ENCODE peak calls at places on chromosomes 5 and 9, in five cellular contexts. One of them, this sample, is unnamed.

GRCh38 chr5:130652178-130652577 is 512.9 kb downstream of the HINT1 start:
- DNase-seq in HAP-1: no peak
- DNase-seq in NT2/D1: no peak
- DNase-seq in GM23338: no peak
- DNase-seq in heart left ventricle: no peak
- DNase-seq in this sample: peak; percentile 83

GRCh38 chr9:36140086-36141084 is 3.9 kb downstream of the GLIPR2 start:
- DNase-seq in NT2/D1: no peak
- DNase-seq in HAP-1: no peak
- DNase-seq in heart left ventricle: no peak
- DNase-seq in GM23338: no peak
- DNase-seq in this sample: no peak

GRCh38 chr9:97534961-97535594 is 33.6 kb downstream of the TMOD1 start:
- DNase-seq in HAP-1: no peak
- DNase-seq in heart left ventricle: no peak
- DNase-seq in NT2/D1: no peak
- DNase-seq in GM23338: no peak
- DNase-seq in this sample: no peak

GRCh38 chr9:134575817-134576176 is 65.8 kb upstream of the COL5A1 start:
- DNase-seq in NT2/D1: no peak
- DNase-seq in GM23338: no peak
- DNase-seq in heart left ventricle: no peak
- DNase-seq in HAP-1: no peak
- DNase-seq in this sample: no peak

GRCh38 chr9:89313842-89314241 is 2.8 kb downstream of the CKS2 start:
- DNase-seq in heart left ventricle: no peak
- DNase-seq in HAP-1: no peak
- DNase-seq in GM23338: no peak
- DNase-seq in NT2/D1: no peak
- DNase-seq in this sample: peak; percentile 29

GRCh38 chr5:56588636-56589485 is 226.5 kb upstream of the MAP3K1 start:
- DNase-seq in heart left ventricle: peak; percentile 61
- DNase-seq in HAP-1: no peak
- DNase-seq in GM23338: peak; percentile 57
- DNase-seq in NT2/D1: no peak
- DNase-seq in this sample: no peak

GRCh38 chr9:113309204-113309813 is 6.1 kb upstream of the RNF183 start:
- DNase-seq in HAP-1: peak; percentile 24
- DNase-seq in GM23338: peak; percentile 51
- DNase-seq in heart left ventricle: no peak
- DNase-seq in NT2/D1: no peak
- DNase-seq in this sample: peak; percentile 9

GRCh38 chr5:149671544-149671943 is 58.6 kb upstream of the PPARGC1B start:
- DNase-seq in GM23338: no peak
- DNase-seq in heart left ventricle: no peak
- DNase-seq in HAP-1: no peak
- DNase-seq in NT2/D1: no peak
- DNase-seq in this sample: no peak

GRCh38 chr9:134633362-134634142 is 8.1 kb upstream of the COL5A1 start:
- DNase-seq in heart left ventricle: no peak
- DNase-seq in NT2/D1: no peak
- DNase-seq in GM23338: no peak
- DNase-seq in HAP-1: no peak
- DNase-seq in this sample: no peak

GRCh38 chr5:57834829-57835554 is 352.4 kb upstream of the ACTBL2 start:
- DNase-seq in heart left ventricle: no peak
- DNase-seq in GM23338: peak; percentile 59
- DNase-seq in NT2/D1: peak; percentile 43
- DNase-seq in HAP-1: no peak
- DNase-seq in this sample: peak; percentile 61

GRCh38 chr5:45695680-45696093 is 493 bp downstream of the HCN1 start:
- DNase-seq in heart left ventricle: no peak
- DNase-seq in GM23338: peak; percentile 45
- DNase-seq in NT2/D1: no peak
- DNase-seq in HAP-1: no peak
- DNase-seq in this sample: no peak

GRCh38 chr5:180069589-180070247 is 1.8 kb downstream of the RNF130 start:
- DNase-seq in NT2/D1: no peak
- DNase-seq in GM23338: no peak
- DNase-seq in HAP-1: peak; percentile 46
- DNase-seq in heart left ventricle: peak; percentile 49
- DNase-seq in this sample: peak; percentile 12

GRCh38 chr5:80141147-80141671 is 106.1 kb downstream of the THBS4 start:
- DNase-seq in GM23338: peak; percentile 82
- DNase-seq in HAP-1: peak; percentile 63
- DNase-seq in NT2/D1: peak; percentile 57
- DNase-seq in heart left ventricle: peak; percentile 87
- DNase-seq in this sample: no peak

GRCh38 chr5:50824109-50824508 is 157.7 kb downstream of the PARP8 start:
- DNase-seq in heart left ventricle: no peak
- DNase-seq in HAP-1: no peak
- DNase-seq in GM23338: no peak
- DNase-seq in NT2/D1: no peak
- DNase-seq in this sample: no peak

GRCh38 chr9:130869250-130869649 is 27.4 kb downstream of the QRFP start:
- DNase-seq in heart left ventricle: peak; percentile 66
- DNase-seq in NT2/D1: no peak
- DNase-seq in GM23338: no peak
- DNase-seq in HAP-1: no peak
- DNase-seq in this sample: peak; percentile 25

GRCh38 chr5:66959668-66960067 is 236.9 kb downstream of the CD180 start:
- DNase-seq in HAP-1: no peak
- DNase-seq in heart left ventricle: no peak
- DNase-seq in NT2/D1: no peak
- DNase-seq in GM23338: no peak
- DNase-seq in this sample: peak; percentile 26

GRCh38 chr5:154087260-154087659 is 48.5 kb downstream of the MFAP3 start:
- DNase-seq in GM23338: no peak
- DNase-seq in NT2/D1: no peak
- DNase-seq in heart left ventricle: no peak
- DNase-seq in HAP-1: peak; percentile 73
- DNase-seq in this sample: no peak

GRCh38 chr5:110815916-110816605 is 77.3 kb downstream of the SLC25A46 start:
- DNase-seq in HAP-1: no peak
- DNase-seq in NT2/D1: no peak
- DNase-seq in GM23338: no peak
- DNase-seq in heart left ventricle: no peak
- DNase-seq in this sample: peak; percentile 14

GRCh38 chr5:2840372-2840915 is 89.0 kb upstream of the IRX2 start:
- DNase-seq in heart left ventricle: no peak
- DNase-seq in NT2/D1: no peak
- DNase-seq in GM23338: no peak
- DNase-seq in HAP-1: no peak
- DNase-seq in this sample: no peak

GRCh38 chr5:59685806-59686205 is 207.7 kb downstream of the PDE4D start:
- DNase-seq in HAP-1: no peak
- DNase-seq in GM23338: no peak
- DNase-seq in NT2/D1: no peak
- DNase-seq in heart left ventricle: no peak
- DNase-seq in this sample: peak; percentile 75

GRCh38 chr9:22148876-22149637 is 140.0 kb upstream of the CDKN2B start:
- DNase-seq in NT2/D1: no peak
- DNase-seq in GM23338: no peak
- DNase-seq in HAP-1: no peak
- DNase-seq in heart left ventricle: no peak
- DNase-seq in this sample: peak; percentile 59

GRCh38 chr5:43006411-43007202 is 33.5 kb downstream of the ANXA2R start:
- DNase-seq in NT2/D1: no peak
- DNase-seq in HAP-1: no peak
- DNase-seq in GM23338: no peak
- DNase-seq in heart left ventricle: no peak
- DNase-seq in this sample: peak; percentile 53

GRCh38 chr5:8184455-8185063 is 315.6 kb downstream of the MTRR start:
- DNase-seq in GM23338: peak; percentile 80
- DNase-seq in heart left ventricle: no peak
- DNase-seq in HAP-1: peak; percentile 66
- DNase-seq in NT2/D1: peak; percentile 51
- DNase-seq in this sample: no peak

GRCh38 chr5:6452622-6453504 is 4.2 kb downstream of the UBE2QL1 start:
- DNase-seq in HAP-1: no peak
- DNase-seq in heart left ventricle: no peak
- DNase-seq in NT2/D1: no peak
- DNase-seq in GM23338: no peak
- DNase-seq in this sample: no peak

GRCh38 chr5:33488558-33489355 is 48.0 kb downstream of the TARS1 start:
- DNase-seq in GM23338: no peak
- DNase-seq in HAP-1: no peak
- DNase-seq in NT2/D1: no peak
- DNase-seq in heart left ventricle: no peak
- DNase-seq in this sample: no peak

GRCh38 chr5:79020861-79021561 is 35.9 kb upstream of the ARSB start:
- DNase-seq in GM23338: peak; percentile 78
- DNase-seq in NT2/D1: peak; percentile 25
- DNase-seq in heart left ventricle: peak; percentile 47
- DNase-seq in HAP-1: peak; percentile 80
- DNase-seq in this sample: peak; percentile 85

GRCh38 chr9:14372437-14373318 is 58.7 kb upstream of the NFIB start:
- DNase-seq in GM23338: peak; percentile 77
- DNase-seq in heart left ventricle: peak; percentile 57
- DNase-seq in NT2/D1: peak; percentile 60
- DNase-seq in HAP-1: peak; percentile 63
- DNase-seq in this sample: peak; percentile 74

GRCh38 chr9:14369011-14369410 is 55.1 kb upstream of the NFIB start:
- DNase-seq in heart left ventricle: no peak
- DNase-seq in NT2/D1: no peak
- DNase-seq in HAP-1: no peak
- DNase-seq in GM23338: no peak
- DNase-seq in this sample: no peak

GRCh38 chr9:14379280-14379679 is 65.3 kb upstream of the NFIB start:
- DNase-seq in HAP-1: no peak
- DNase-seq in NT2/D1: no peak
- DNase-seq in heart left ventricle: no peak
- DNase-seq in GM23338: no peak
- DNase-seq in this sample: no peak

GRCh38 chr9:14373319-14373632 is 59.3 kb upstream of the NFIB start:
- DNase-seq in heart left ventricle: no peak
- DNase-seq in GM23338: no peak
- DNase-seq in NT2/D1: no peak
- DNase-seq in HAP-1: no peak
- DNase-seq in this sample: no peak

DNA sequence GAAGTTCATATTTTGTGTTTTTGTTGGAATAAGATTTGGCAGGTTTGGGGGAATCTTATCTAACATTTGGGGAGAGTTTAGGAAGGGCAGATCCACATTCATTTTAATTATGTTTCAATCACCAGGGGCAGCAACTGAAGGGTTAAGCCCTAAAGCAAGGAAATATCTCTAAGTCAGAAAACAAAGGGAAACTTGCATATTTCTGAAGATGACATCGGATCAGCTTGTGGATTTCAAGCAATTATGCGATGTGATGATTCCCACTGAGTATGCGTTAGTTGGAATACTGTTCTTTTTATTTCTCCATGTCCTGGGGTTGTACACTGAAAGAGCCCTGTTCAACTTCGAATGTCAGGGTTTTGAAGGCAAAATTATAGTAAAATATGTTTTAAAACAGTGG is 59.8 kb upstream of the NFIB start:
- DNase-seq in NT2/D1: no peak
- DNase-seq in GM23338: no peak
- DNase-seq in heart left ventricle: no peak
- DNase-seq in HAP-1: no peak
- DNase-seq in this sample: no peak
- H3K4me3 ChIP-seq in NT2/D1: no peak overlapping the region
- H3K4me3 ChIP-seq in GM23338: no peak overlapping the region
- H3K4me3 ChIP-seq in heart left ventricle: no peak overlapping the region
- H3K4me3 ChIP-seq in HAP-1: no peak overlapping the region
- H3K4me3 ChIP-seq in this sample: no peak overlapping the region

DNA sequence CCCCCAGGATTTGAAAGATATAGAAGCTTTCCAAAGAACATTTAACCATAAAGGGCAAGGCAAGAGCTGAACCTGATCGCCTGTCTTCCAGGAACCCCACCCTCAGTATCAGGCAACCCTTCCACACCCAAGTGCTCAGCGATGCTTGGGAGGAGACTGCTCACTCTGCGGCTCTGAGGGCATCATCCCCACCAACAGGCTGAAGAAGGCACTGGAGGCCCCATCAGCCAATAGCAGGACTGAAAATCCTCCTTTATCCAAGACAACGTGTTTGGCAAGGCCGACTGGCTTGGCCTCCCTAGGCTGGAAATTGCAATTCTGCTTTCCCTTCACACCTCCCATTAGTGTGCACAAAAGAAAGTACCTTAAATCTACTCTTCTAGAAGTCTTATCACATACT is 1.4 kb upstream of the PPP2CA start:
- DNase-seq in heart left ventricle: peak; percentile 25
- DNase-seq in GM23338: peak; percentile 79
- DNase-seq in NT2/D1: no peak
- DNase-seq in HAP-1: peak; percentile 30
- DNase-seq in this sample: no peak
- H3K4me3 ChIP-seq in heart left ventricle: peak overlapping the region; percentile 79
- H3K4me3 ChIP-seq in GM23338: peak overlapping the region; percentile 92
- H3K4me3 ChIP-seq in NT2/D1: peak overlapping the region; percentile 95
- H3K4me3 ChIP-seq in HAP-1: no peak overlapping the region
- H3K4me3 ChIP-seq in this sample: peak overlapping the region; percentile 87

GRCh38 chr5:147628054-147628895 is 118.4 kb upstream of the DPYSL3 start:
- DNase-seq in HAP-1: peak; percentile 77
- DNase-seq in heart left ventricle: peak; percentile 37
- DNase-seq in NT2/D1: peak; percentile 67
- DNase-seq in GM23338: peak; percentile 93
- DNase-seq in this sample: peak; percentile 32
- H3K4me3 ChIP-seq in HAP-1: no peak overlapping the region
- H3K4me3 ChIP-seq in heart left ventricle: no peak overlapping the region
- H3K4me3 ChIP-seq in NT2/D1: no peak overlapping the region
- H3K4me3 ChIP-seq in GM23338: no peak overlapping the region
- H3K4me3 ChIP-seq in this sample: no peak overlapping the region

DNA sequence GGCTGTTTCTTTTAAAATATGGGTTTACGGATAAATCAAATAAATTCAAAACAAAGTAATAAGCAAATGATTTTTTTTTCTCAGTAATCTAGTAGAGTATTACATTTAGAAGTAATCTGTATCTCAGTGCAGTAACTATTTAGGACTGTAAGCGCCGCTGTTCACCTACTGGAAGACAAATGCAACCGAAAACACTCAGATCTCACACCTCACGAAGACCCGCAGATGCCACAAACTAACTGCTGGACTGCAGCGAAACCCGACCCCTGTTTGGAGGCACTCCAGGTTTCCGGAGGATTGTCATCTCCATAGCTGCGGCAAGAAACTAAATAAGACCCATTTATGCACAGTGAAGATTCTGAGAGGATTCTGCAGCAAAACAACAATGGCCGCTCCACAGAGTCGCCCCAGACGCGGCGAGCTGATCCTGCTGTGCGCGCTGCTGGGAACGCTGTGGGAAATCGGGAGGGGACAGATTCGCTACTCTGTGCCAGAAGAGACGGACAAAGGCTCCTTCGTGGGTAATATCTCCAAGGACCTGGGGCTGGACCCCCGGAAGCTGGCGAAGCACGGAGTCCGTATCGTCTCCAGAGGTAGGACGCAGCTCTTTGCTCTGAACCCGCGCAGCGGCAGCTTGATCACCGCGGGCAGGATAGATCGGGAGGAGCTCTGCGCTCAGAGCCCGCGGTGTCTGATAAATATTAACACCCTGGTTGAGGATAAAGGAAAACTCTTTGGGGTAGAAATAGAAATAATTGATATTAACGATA is at the start of gene PCDHGA8:
- DNase-seq in heart left ventricle: no peak
- DNase-seq in NT2/D1: no peak
- DNase-seq in GM23338: no peak
- DNase-seq in HAP-1: no peak
- DNase-seq in this sample: no peak
- H3K4me3 ChIP-seq in heart left ventricle: no peak within 1 kb of the TSS
- H3K4me3 ChIP-seq in NT2/D1: no peak within 1 kb of the TSS
- H3K4me3 ChIP-seq in GM23338: peak within 1 kb of the TSS; percentile 25
- H3K4me3 ChIP-seq in HAP-1: no peak within 1 kb of the TSS
- H3K4me3 ChIP-seq in this sample: no peak within 1 kb of the TSS